ENCODE peak calls at places on chromosomes 1 and 21, in four cellular contexts. H, S, P and M are unnamed samples.
A peak's percentile ranks its signal among the peaks of the same experiment; 100 is the strongest.

GRCh38 chr1:42017259-42017658 is 98.5 kb upstream of the HIVEP3 start:
- DNase-seq in H (no peak), P (no peak), S (no peak), M (no peak)

GRCh38 chr1:206568779-206569352 is 43.4 kb downstream of the EIF2D start:
- DNase-seq in H (no peak), S (no peak), P (no peak), M (no peak)

GRCh38 chr1:145740269-145740668 is 21.0 kb downstream of the CD160 start:
- DNase-seq in H (no peak), S (no peak), P (no peak), M (no peak)

GRCh38 chr1:233326319-233326994 is 1.1 kb upstream of the MAP3K21 start:
- DNase-seq in H (no peak), P (no peak), S (no peak), M (no peak)

GRCh38 chr1:115275216-115275615 is 62.8 kb downstream of the NGF start:
- DNase-seq in S (no peak), P (no peak), H (no peak), M (no peak)

GRCh38 chr1:2526824-2527552 is 592 bp upstream of the PANK4 start:
- DNase-seq in S (no peak), H (peak; percentile 63), P (no peak), M (no peak)

GRCh38 chr1:37764888-37765441 is at the start of gene EPHA10:
- DNase-seq in P (peak; percentile 86), H (no peak), S (no peak), M (no peak)

GRCh38 chr1:200894712-200895447 is at the start of gene INAVA:
- DNase-seq in P (no peak), S (peak; percentile 66), H (no peak), M (peak; percentile 80)

GRCh38 chr1:55823521-55824296 is 608.5 kb upstream of the USP24 start:
- DNase-seq in S (no peak), P (no peak), H (no peak), M (no peak)

GRCh38 chr1:221227872-221228337 is 348.7 kb downstream of the HLX start:
- DNase-seq in P (no peak), S (no peak), H (no peak), M (no peak)

GRCh38 chr1:48677306-48678287 is 99.1 kb downstream of the BEND5 start:
- DNase-seq in P (peak; percentile 55), S (peak; percentile 79), H (peak; percentile 51), M (peak; percentile 81)

GRCh38 chr1:89719502-89720306 is 86.8 kb downstream of the LRRC8C start:
- DNase-seq in H (no peak), S (no peak), P (no peak), M (no peak)

GRCh38 chr1:183135336-183135735 is 50.7 kb upstream of the LAMC2 start:
- DNase-seq in P (no peak), S (no peak), H (no peak), M (no peak)

GRCh38 chr1:204577794-204578478 is 61.7 kb downstream of the MDM4 start:
- DNase-seq in S (no peak), H (no peak), P (no peak), M (no peak)

GRCh38 chr1:165795894-165796293 is 27.2 kb upstream of the TMCO1 start:
- DNase-seq in S (no peak), P (no peak), H (no peak), M (no peak)

GRCh38 chr1:3707298-3707938 is 44.8 kb upstream of the CCDC27 start:
- DNase-seq in S (no peak), H (no peak), P (no peak), M (no peak)

GRCh38 chr1:237875291-237875690 is 15.4 kb downstream of the ZP4 start:
- DNase-seq in P (no peak), S (no peak), H (no peak), M (no peak)

GRCh38 chr1:221778535-221779142 is 36.8 kb upstream of the DUSP10 start:
- DNase-seq in H (no peak), S (no peak), P (no peak), M (no peak)

GRCh38 chr21:33362044-33362555 is 37.3 kb downstream of the IFNAR1 start:
- DNase-seq in S (no peak), P (no peak), H (no peak), M (peak; percentile 50)

GRCh38 chr1:205325334-205325884 is 3.9 kb upstream of the NUAK2 start:
- DNase-seq in P (peak; percentile 65), H (peak; percentile 62), S (peak; percentile 83), M (peak; percentile 69)

GRCh38 chr1:227124461-227124860 is 184.4 kb downstream of the COQ8A start:
- DNase-seq in S (no peak), H (no peak), P (no peak), M (no peak)

GRCh38 chr1:93576346-93576745 is 105.3 kb downstream of the BCAR3 start:
- DNase-seq in S (no peak), P (peak; percentile 59), H (no peak), M (no peak)

GRCh38 chr21:37257526-37257966 is 9.6 kb downstream of the VPS26C start:
- DNase-seq in S (no peak), P (peak; percentile 55), H (peak; percentile 32), M (no peak)

GRCh38 chr1:164716992-164717703 is 158.2 kb downstream of the PBX1 start:
- DNase-seq in P (no peak), S (no peak), H (no peak), M (no peak)

GRCh38 chr1:230812568-230812967 is 55.8 kb downstream of the C1orf198 start:
- DNase-seq in P (no peak), S (no peak), H (no peak), M (no peak)

GRCh38 chr1:33048426-33048825 is 11.7 kb upstream of the AK2 start:
- DNase-seq in P (no peak), S (no peak), H (no peak), M (no peak)

GRCh38 chr1:11749203-11749689 is 12.7 kb upstream of the C1orf167 start:
- DNase-seq in P (no peak), H (no peak), S (peak; percentile 46), M (peak; percentile 55)

GRCh38 chr1:59504281-59504680 is 207.4 kb downstream of the FGGY start:
- DNase-seq in H (no peak), S (no peak), P (no peak), M (no peak)